ENCODE peak calls at places on chromosome 9, in ten cellular contexts. D is kidney epithelial cell; Y is ovary; V is colonic mucosa; Q is CD8-positive, alpha-beta T cell; R is omental fat pad; O is foreskin fibroblast; X is AG10803; J is A549; N is H9. A is an unnamed sample.

GRCh38 chr9:93184439-93185221 is 691 bp downstream of the WNK2 start:
- DNase-seq in D (no peak), Y (peak; percentile 47), V (peak; percentile 34), Q (no peak), R (no peak), O (no peak), X (no peak), J (peak; percentile 69), N (no peak), A (peak; percentile 77)

GRCh38 chr9:5326893-5327548 is 12.7 kb downstream of the RLN1 start:
- DNase-seq in D (no peak), Y (no peak), V (peak; percentile 21), Q (peak; percentile 26), R (no peak), O (peak; percentile 34), X (no peak), J (no peak), N (peak; percentile 92), A (no peak)

GRCh38 chr9:133148351-133149129 is 15.2 kb downstream of the GBGT1 start:
- DNase-seq in D (no peak), Y (peak; percentile 80), V (peak; percentile 65), Q (peak; percentile 62), R (no peak), O (peak; percentile 68), X (peak; percentile 54), J (peak; percentile 40), N (no peak), A (peak; percentile 53)

GRCh38 chr9:111233963-111234362 is 96.1 kb downstream of the OR2K2 start:
- DNase-seq in D (no peak), Y (no peak), V (no peak), Q (no peak), R (no peak), O (no peak), X (no peak), J (no peak), N (no peak), A (no peak)

GRCh38 chr9:120528834-120529233 is 51.1 kb downstream of the CDK5RAP2 start:
- DNase-seq in D (no peak), Y (no peak), V (no peak), Q (no peak), R (no peak), O (no peak), X (no peak), J (no peak), N (peak; percentile 64), A (no peak)

GRCh38 chr9:33851301-33851700 is 34.3 kb downstream of the UBE2R2 start:
- DNase-seq in D (no peak), Y (no peak), V (no peak), Q (no peak), R (no peak), O (no peak), X (no peak), J (no peak), N (no peak), A (no peak)

GRCh38 chr9:4886698-4887097 is 94.0 kb downstream of the RCL1 start:
- DNase-seq in D (peak; percentile 76), Y (no peak), V (no peak), Q (no peak), R (no peak), O (peak; percentile 26), X (peak; percentile 5), J (no peak), N (no peak), A (peak; percentile 62)

GRCh38 chr9:83231039-83231438 is 168.1 kb upstream of the RASEF start:
- DNase-seq in D (no peak), Y (no peak), V (no peak), Q (no peak), R (no peak), O (peak; percentile 8), X (peak; percentile 51), J (no peak), N (no peak), A (no peak)

GRCh38 chr9:84970432-84970831 is 300.9 kb downstream of the NTRK2 start:
- DNase-seq in D (no peak), Y (no peak), V (peak; percentile 45), Q (no peak), R (no peak), O (peak; percentile 11), X (no peak), J (peak; percentile 33), N (no peak), A (no peak)

GRCh38 chr9:84969084-84969483 is 299.6 kb downstream of the NTRK2 start:
- DNase-seq in D (no peak), Y (no peak), V (no peak), Q (no peak), R (no peak), O (no peak), X (no peak), J (no peak), N (no peak), A (no peak)

GRCh38 chr9:84969736-84970135 is 300.2 kb downstream of the NTRK2 start:
- DNase-seq in D (no peak), Y (no peak), V (no peak), Q (no peak), R (no peak), O (no peak), X (no peak), J (no peak), N (no peak), A (no peak)

DNA sequence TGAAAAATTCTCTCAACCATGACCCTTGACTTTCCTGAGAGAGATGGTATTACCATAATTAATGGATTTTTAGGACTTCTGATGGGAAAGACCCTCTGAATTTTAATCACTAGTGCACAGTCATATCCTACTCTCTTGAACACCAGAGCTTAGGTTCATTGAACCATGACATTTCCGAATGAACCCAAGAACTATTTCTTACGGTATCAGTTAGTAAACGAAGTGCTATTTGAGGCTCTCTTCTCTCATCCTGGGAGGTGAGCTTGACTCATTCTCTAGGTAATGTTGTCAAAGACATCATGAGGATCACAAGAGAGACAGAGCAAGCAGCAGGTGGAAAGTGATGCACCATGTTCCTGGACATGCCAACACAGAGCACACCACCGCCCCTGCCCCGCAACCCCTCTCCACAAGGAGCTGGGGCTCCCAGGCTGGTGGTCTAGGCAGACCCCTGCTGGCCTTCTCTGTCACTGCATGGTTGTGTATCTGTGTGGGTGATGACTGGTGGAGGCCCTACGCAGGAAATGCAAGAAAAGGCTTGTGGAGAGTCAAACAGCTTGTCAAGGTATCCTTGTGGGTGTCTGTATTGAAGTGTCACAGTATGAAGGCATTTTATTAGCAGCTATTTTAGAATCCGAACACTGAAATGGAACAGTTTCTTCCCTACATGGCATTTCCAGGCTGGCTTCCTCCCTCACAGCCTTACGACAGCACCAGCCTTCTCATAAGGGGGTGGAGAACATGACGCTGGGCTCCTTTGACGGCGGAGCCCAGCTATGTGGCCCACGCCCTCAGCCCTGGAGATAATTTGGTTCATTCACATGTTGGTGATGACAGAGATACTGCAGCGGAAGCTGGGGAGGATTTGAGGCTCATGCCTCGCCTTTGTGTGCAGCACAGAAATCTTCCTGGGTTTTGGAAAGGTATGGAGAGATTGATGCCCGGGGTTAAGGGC is 297.6 kb downstream of the NTRK2 start:
- DNase-seq in D (no peak), Y (no peak), V (no peak), Q (no peak), R (no peak), O (peak; percentile 9), X (no peak), J (no peak), N (peak; percentile 88), A (peak; percentile 9)
- TF ChIP-seq CTCF in D (peak; percentile 19), Y (no peak), V (no peak), Q (no peak), R (no peak), O (no peak), X (no peak), J (no peak), N (peak; percentile 84), A (no peak)

DNA sequence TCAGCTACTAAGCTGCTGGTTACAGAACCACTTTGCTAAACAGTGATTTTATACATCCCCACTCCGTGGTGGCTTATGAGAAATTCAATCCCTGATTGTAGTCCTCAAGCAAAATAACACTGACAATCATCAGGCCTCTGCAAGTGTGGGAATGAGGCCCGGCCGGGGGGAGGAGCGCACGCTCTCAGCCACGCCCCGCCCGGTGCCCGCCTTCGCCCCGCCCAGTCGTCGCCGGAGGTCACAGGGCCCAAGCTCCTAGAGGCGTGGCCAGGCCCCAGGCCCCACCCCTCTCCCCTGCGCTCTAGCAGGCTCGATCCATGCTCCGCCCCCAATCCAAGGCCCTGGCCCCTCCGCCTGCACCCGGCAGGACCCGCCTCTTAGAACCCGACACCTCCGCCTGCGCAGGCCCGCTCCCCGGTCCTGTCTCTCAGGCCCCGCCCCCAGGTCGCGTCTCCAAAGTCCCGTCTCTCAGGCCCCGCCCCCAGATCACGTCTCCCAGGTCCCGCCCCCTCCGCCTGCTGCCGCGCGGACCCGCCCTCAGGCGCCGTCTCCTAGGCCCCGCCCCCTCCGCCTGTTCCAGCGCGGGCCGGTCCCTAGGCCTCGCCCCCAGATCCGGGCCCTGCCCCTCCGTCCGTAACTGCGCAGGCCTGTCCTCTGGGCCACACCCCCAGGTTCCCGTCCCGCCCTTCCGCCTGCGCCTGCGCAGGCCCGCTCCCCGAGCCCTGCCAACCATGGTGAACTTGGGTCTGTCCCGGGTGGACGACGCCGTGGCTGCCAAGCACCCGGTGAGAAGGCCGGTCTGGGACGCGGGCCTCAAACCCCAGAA is at the start of gene TMEM141:
- DNase-seq in D (peak; percentile 95), Y (peak; percentile 100), V (peak; percentile 100), Q (peak; percentile 100), R (peak; percentile 99), O (peak; percentile 100), X (peak; percentile 99), J (peak; percentile 90), N (peak; percentile 100), A (peak; percentile 99)
- TF ChIP-seq CTCF in D (no peak), Y (no peak), V (no peak), Q (no peak), R (no peak), O (no peak), X (no peak), J (no peak), N (no peak), A (no peak)

DNA sequence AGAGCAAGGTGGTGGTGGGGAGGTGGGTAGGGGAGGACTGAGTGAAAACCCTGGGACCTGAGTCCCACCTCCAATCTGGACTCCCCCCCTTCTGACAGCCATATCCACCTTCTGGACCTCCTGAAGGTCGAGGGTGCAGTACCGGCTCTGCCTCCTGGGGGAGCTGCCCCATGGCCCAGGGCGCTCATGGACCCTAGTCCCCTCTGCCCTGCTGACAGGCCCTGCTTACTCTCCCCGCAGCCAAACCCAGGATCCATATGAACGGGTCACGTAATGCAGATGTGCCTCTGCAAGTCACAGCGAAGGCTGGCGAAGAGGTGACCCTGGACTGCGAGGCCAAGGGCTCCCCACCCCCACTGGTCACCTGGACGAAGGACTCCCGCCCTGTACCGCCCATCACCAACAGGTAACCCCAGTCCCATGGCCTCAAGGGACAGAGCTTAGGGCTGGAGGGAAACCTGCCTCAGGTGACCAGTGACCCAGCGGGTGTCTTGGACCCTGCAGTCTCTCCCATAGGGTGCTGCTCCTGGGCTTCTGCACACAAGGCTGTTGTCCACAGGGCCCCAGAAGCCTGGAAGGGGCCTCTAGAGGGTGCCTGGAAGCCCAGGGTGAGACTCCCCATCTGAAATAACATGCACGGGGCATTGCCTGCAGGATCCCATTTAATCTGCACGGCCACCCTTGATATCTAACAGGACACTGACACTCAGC is 61.7 kb downstream of the HMCN2 start:
- DNase-seq in D (no peak), Y (no peak), V (no peak), Q (no peak), R (no peak), O (no peak), X (no peak), J (peak; percentile 41), N (peak; percentile 84), A (no peak)
- TF ChIP-seq CTCF in D (peak; percentile 30), Y (peak; percentile 7), V (peak; percentile 16), Q (no peak), R (no peak), O (peak; percentile 23), X (peak; percentile 34), J (peak; percentile 12), N (peak; percentile 78), A (no peak)

DNA sequence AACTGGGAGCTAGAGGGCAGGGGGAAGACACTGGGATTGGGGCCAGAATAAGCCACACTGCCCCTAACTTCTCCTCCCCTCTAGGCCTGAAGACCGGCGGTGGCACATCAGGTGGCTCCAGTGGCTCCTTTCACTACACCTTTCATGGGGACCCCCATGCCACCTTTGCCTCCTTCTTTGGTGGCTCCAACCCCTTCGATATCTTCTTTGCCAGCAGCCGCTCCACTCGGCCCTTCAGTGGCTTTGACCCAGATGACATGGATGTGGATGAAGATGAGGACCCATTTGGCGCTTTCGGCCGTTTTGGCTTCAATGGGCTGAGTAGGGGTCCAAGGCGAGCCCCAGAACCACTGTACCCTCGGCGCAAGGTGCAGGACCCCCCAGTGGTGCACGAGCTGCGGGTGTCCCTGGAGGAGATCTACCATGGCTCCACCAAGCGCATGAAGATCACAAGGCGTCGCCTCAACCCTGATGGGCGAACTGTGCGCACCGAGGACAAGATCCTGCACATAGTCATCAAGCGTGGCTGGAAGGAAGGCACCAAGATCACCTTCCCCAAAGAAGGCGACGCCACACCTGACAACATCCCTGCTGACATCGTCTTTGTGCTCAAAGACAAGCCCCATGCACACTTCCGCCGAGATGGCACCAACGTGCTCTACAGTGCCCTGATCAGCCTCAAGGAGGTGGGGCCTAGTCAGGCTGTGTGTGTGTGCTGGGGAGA is 6.8 kb downstream of the DNAJB5 start:
- DNase-seq in D (no peak), Y (no peak), V (no peak), Q (no peak), R (no peak), O (no peak), X (no peak), J (no peak), N (peak; percentile 20), A (no peak)
- TF ChIP-seq CTCF in D (no peak), Y (no peak), V (no peak), Q (no peak), R (no peak), O (no peak), X (no peak), J (no peak), N (no peak), A (no peak)

A was measured in GM20000.